ENCODE peak calls at places on chromosomes 4 and X, in ten cellular contexts. B, P, I, O, H, E, V, L, C and D are unnamed samples.

GRCh38 chrX:15349046-15349445 is 13.7 kb upstream of the PIGA start:
- DNase-seq in B (no peak), P (peak; percentile 26), I (no peak), O (peak; percentile 67), H (no peak), E (peak; percentile 72), V (peak; percentile 52), L (peak; percentile 42), C (no peak), D (no peak)

GRCh38 chr4:40916880-40917279 is 167.1 kb downstream of the NSUN7 start:
- DNase-seq in B (no peak), P (no peak), I (no peak), O (peak; percentile 82), H (no peak), E (peak; percentile 38), V (no peak), L (peak; percentile 42), C (no peak), D (peak; percentile 65)

GRCh38 chrX:99857455-99857854 is 552.6 kb downstream of the PCDH19 start:
- DNase-seq in B (no peak), P (no peak), I (no peak), O (no peak), H (no peak), E (no peak), V (no peak), L (no peak), C (no peak), D (no peak)

GRCh38 chr4:121370729-121371325 is 10.0 kb downstream of the QRFPR start:
- DNase-seq in B (no peak), P (peak; percentile 24), I (no peak), O (peak; percentile 66), H (no peak), E (peak; percentile 23), V (no peak), L (peak; percentile 27), C (peak; percentile 45), D (peak; percentile 56)

GRCh38 chr4:141158219-141158618 is 24.9 kb upstream of the RNF150 start:
- DNase-seq in B (no peak), P (no peak), I (no peak), O (no peak), H (no peak), E (peak; percentile 31), V (no peak), L (no peak), C (no peak), D (no peak)

GRCh38 chr4:167842487-167842886 is 249.8 kb upstream of the ANXA10 start:
- DNase-seq in B (no peak), P (no peak), I (no peak), O (no peak), H (no peak), E (no peak), V (no peak), L (no peak), C (no peak), D (no peak)

GRCh38 chr4:24689212-24689611 is 104.9 kb upstream of the DHX15 start:
- DNase-seq in B (no peak), P (no peak), I (no peak), O (no peak), H (no peak), E (no peak), V (no peak), L (no peak), C (no peak), D (no peak)

GRCh38 chr4:187218705-187219245 is 495.1 kb upstream of the FAT1 start:
- DNase-seq in B (no peak), P (no peak), I (no peak), O (no peak), H (no peak), E (no peak), V (no peak), L (no peak), C (no peak), D (no peak)

GRCh38 chr4:181959121-181959520 is 284.1 kb upstream of the TENM3 start:
- DNase-seq in B (no peak), P (no peak), I (no peak), O (no peak), H (no peak), E (peak; percentile 25), V (no peak), L (no peak), C (no peak), D (no peak)

GRCh38 chr4:134201216-134202098 is at the start of gene PABPC4L:
- DNase-seq in B (peak; percentile 56), P (peak; percentile 76), I (peak; percentile 83), O (peak; percentile 49), H (peak; percentile 86), E (peak; percentile 19), V (no peak), L (no peak), C (no peak), D (no peak)

GRCh38 chr4:108982786-108983185 is 219.9 kb upstream of the ETNPPL start:
- DNase-seq in B (no peak), P (no peak), I (no peak), O (no peak), H (no peak), E (no peak), V (no peak), L (no peak), C (no peak), D (no peak)

GRCh38 chr4:113745724-113746123 is 15.8 kb downstream of the CAMK2D start:
- DNase-seq in B (no peak), P (no peak), I (no peak), O (no peak), H (no peak), E (no peak), V (no peak), L (no peak), C (no peak), D (no peak)

DNA sequence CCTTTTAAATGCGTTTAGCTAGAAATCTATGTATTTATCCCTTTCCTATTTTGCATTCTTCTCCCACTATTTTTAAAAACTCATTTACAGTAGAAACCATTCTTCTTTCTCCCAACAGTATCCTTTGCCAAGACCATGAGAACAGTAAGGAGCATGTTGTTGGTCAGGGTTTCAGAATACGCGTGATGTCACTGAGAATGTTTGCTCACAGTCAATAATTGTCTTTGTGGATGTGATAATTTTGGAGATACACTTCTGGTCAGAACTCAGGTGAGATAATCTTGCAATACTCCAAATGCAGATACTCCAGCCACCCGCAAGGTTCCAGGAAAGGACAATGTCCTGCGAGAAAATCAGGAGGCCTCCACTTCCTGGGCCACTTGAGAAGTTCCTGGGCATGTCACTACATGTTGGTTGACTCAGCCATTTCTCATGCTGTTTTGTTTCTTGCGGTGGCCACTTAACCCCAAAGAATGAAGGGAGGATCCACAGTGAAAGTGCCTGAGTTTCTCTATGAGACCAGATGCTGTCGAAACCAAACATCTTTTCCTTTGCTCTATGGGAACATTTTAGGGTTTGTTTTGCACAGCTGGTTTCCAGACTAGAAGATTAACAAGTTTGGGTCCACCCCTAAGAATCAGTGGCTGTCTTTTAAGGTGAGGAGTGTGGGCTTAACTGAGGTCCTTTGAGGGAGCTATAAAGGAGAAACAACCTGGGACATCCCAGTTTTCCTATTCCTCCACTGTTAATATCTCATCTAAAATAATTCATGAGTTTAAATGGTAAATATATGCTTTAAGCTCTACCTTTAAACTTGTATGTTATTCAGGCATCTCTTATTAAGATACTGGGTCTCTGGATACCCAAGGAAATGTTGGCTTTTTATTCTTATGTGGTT is 116.0 kb downstream of the SOWAHB start:
- DNase-seq in B (no peak), P (no peak), I (no peak), O (no peak), H (no peak), E (peak; percentile 23), V (no peak), L (no peak), C (no peak), D (no peak)
- H3K4me3 ChIP-seq in B (no peak overlapping the region), P (no peak overlapping the region), I (no peak overlapping the region), O (no peak overlapping the region), H (no peak overlapping the region), E (no peak overlapping the region), V (no peak overlapping the region), L (no peak overlapping the region), C (no peak overlapping the region), D (no peak overlapping the region)

DNA sequence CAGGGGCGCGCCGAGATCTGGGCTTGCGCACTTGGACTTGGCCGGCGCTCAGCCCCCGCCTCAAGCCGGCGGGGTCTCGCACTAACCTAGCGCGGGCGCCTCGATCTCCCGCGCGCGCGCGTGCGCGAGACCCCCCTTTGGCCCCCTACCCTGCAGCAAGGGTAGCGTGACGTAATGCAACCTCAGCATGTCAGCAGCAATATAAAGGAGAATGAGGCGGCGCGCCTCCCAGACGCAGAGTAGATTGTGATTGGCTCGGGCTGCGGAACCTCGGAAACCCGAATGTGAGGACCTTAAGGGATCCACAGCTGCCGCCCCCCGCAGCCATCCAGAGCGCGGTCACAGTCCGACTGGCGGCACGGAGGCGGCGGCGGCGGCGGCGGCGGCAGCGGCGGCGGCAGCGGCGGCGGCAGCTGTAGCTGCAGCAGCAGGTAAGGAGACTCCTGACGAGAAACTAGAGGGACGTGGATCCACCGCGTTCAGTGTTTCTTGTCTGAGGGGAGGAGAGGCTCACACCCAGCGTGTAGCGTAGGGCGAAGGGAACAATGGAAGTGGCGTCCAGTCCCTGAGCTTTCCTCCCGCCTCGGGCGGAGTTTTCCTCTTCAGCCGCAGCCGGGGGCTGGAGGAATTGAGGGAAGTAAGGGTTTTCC is at the start of the genes SATL1 and ZNF711:
- DNase-seq in B (peak; percentile 62), P (peak; percentile 10), I (peak; percentile 85), O (peak; percentile 73), H (peak; percentile 82), E (peak; percentile 51), V (peak; percentile 42), L (peak; percentile 42), C (no peak), D (peak; percentile 24)
- TF ChIP-seq POLR2A in B (no peak), P (no peak), I (no peak), O (peak; percentile 15), H (no peak), E (no peak), V (no peak), L (no peak), C (no peak), D (no peak)

DNA sequence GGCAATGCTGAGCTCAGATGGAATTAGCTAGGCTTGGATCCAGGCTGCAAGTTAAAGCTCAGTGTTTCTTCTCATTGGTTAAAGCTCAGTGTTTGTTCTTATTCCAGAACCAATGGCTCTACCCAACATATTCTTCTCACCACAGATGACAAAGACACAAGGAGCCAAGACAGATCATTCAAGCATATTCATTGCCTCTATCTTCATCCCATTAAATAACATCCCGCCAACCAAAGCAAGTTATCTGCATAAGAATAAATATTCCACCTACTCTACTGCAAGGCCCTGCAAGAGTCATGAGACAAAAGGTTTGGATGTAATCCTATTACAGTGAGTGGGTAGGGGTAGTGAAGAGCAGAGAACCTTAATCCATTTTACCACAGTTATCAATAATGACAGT is 766.5 kb downstream of the C4orf33 start:
- DNase-seq in B (no peak), P (no peak), I (no peak), O (no peak), H (no peak), E (no peak), V (no peak), L (no peak), C (no peak), D (no peak)
- H3K4me3 ChIP-seq in B (no peak overlapping the region), P (no peak overlapping the region), I (no peak overlapping the region), O (no peak overlapping the region), H (no peak overlapping the region), E (no peak overlapping the region), V (no peak overlapping the region), L (no peak overlapping the region), C (no peak overlapping the region), D (no peak overlapping the region)

DNA sequence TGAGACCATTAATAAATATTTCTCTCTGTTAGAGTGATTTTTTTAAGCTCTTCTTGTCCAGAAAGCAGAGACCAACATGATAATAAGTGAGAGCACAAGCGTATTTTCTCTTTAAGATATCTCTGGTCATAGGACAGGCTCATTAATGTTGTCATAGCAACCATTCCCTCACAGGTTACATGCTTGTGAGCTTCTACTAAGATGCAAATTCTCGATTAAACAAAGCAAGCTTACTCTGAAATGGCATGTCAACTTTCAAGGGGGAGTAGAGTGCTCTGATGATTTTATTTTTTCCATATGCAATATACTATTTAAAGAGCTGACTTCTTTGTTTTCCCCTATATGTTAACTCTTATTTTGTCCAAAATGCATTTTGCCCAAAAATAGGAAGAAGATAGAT is 487.2 kb upstream of the LCORL start:
- DNase-seq in B (no peak), P (no peak), I (no peak), O (no peak), H (no peak), E (no peak), V (no peak), L (no peak), C (no peak), D (no peak)
- TF ChIP-seq POLR2A in B (no peak), P (no peak), I (no peak), O (no peak), H (no peak), E (no peak), V (no peak), L (no peak), C (no peak), D (no peak)